ENCODE peak calls at places on chromosomes 7 and 10, in seven cellular contexts. H is heart right ventricle, X is lower lobe of right lung, B is left ventricle myocardium inferior, F is fibroblast of lung, I is ascending aorta, M is transverse colon. T is an unnamed sample.

GRCh38 chr10:21894648-21895342 is 108.7 kb downstream of the DNAJC1 start:
- DNase-seq in H (no peak), X (no peak), B (no peak), F (no peak), I (no peak), M (no peak), T (no peak)

GRCh38 chr10:85537561-85537960 is 829.0 kb downstream of the GRID1 start:
- DNase-seq in H (no peak), X (no peak), B (no peak), F (no peak), I (no peak), M (no peak), T (no peak)

GRCh38 chr7:100863406-100863950 is 3.7 kb upstream of the TRIP6 start:
- DNase-seq in H (no peak), X (no peak), B (no peak), F (no peak), I (no peak), M (no peak), T (no peak)

GRCh38 chr7:148872198-148872597 is 11.9 kb downstream of the EZH2 start:
- DNase-seq in H (no peak), X (no peak), B (no peak), F (no peak), I (no peak), M (no peak), T (no peak)

GRCh38 chr10:82969405-82969804 is 1094.4 kb downstream of the NRG3 start:
- DNase-seq in H (no peak), X (no peak), B (no peak), F (peak; percentile 37), I (no peak), M (no peak), T (no peak)

GRCh38 chr10:102713483-102713813 is 749 bp downstream of the ARL3 start:
- DNase-seq in H (no peak), X (no peak), B (no peak), F (no peak), I (no peak), M (no peak), T (no peak)

GRCh38 chr7:153521370-153521769 is 530.8 kb upstream of the DPP6 start:
- DNase-seq in H (no peak), X (no peak), B (no peak), F (no peak), I (no peak), M (no peak), T (no peak)

GRCh38 chr10:72292223-72292691 is 18.5 kb downstream of the DDIT4 start:
- DNase-seq in H (no peak), X (no peak), B (no peak), F (no peak), I (no peak), M (peak; percentile 61), T (peak; percentile 93)

GRCh38 chr10:32773105-32773504 is 184.9 kb downstream of the ITGB1 start:
- DNase-seq in H (no peak), X (no peak), B (no peak), F (no peak), I (no peak), M (no peak), T (no peak)

GRCh38 chr7:82760092-82760491 is 316.5 kb upstream of the CACNA2D1 start:
- DNase-seq in H (no peak), X (no peak), B (no peak), F (no peak), I (no peak), M (no peak), T (peak; percentile 21)

GRCh38 chr10:79073784-79074432 is 5.1 kb downstream of the ZMIZ1 start:
- DNase-seq in H (no peak), X (peak; percentile 66), B (peak; percentile 58), F (peak; percentile 62), I (no peak), M (peak; percentile 84), T (peak; percentile 71)

GRCh38 chr10:68406815-68407585 is at the start of gene RUFY2:
- DNase-seq in H (peak; percentile 72), X (peak; percentile 88), B (peak; percentile 82), F (peak; percentile 75), I (peak; percentile 86), M (peak; percentile 80), T (peak; percentile 91)

GRCh38 chr7:97011536-97012292 is 6.4 kb downstream of the DLX6 start:
- DNase-seq in H (no peak), X (no peak), B (no peak), F (no peak), I (no peak), M (no peak), T (no peak)

GRCh38 chr10:98266647-98267046 is 1.3 kb downstream of the LOXL4 start:
- DNase-seq in H (no peak), X (no peak), B (no peak), F (no peak), I (no peak), M (no peak), T (no peak)

GRCh38 chr10:98267894-98268693 is at the start of gene LOXL4:
- DNase-seq in H (no peak), X (no peak), B (no peak), F (peak; percentile 37), I (peak; percentile 75), M (no peak), T (peak; percentile 19)

GRCh38 chr10:98264378-98265065 is 3.5 kb downstream of the LOXL4 start:
- DNase-seq in H (no peak), X (no peak), B (no peak), F (no peak), I (no peak), M (no peak), T (no peak)

GRCh38 chr10:98267069-98267893 is 713 bp downstream of the LOXL4 start:
- DNase-seq in H (no peak), X (no peak), B (no peak), F (no peak), I (peak; percentile 60), M (no peak), T (no peak)

DNA sequence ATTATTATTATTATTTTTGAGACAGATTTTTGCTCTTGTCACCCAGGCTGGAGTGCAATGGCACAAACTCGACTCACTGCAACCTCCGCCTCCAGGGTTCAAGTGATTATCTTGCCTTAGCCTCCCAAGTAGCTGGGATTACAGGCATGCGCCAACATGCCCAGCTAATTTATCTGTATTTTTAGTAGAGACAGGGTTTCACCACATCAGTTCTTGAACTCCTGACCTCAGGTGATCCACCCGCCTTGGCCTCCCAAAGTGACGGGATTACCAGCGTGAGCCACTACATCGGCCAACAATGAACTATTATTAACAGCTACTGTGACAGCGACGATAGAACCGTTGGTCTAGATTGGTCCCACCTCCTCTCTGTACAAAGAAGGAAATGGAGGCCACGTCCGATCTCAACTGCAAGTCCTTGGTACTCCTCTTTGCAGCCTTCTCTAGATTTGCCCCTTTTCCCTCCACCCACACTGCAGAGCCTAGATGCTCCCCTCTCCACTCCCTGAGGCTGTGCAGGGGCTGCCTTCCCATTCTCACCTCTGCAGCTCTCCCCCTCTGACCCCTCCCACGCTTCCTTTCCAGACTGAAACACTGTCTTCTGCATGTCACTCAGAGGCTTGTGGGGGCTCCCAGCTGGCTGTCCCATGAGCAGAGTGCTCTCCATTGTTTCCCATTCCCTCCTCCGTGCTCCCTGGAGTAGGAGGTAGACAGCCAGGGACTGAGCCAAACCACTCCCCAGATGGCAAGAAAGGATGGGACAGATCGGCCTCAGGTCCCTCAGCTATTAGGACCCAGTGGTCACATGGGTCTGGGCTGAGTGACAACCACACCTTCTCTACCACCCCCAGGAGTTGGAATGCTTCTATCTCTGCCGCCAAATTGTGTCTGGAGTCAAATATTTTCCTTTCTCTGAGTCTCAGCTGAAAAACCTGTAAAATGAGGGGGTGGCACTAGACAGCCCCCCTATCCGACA is 2.3 kb downstream of the LOXL4 start:
- DNase-seq in H (no peak), X (no peak), B (no peak), F (no peak), I (no peak), M (no peak), T (no peak)
- H3K4me3 ChIP-seq in H (no peak overlapping the region), X (no peak overlapping the region), B (no peak overlapping the region), F (no peak overlapping the region), I (no peak overlapping the region), M (no peak overlapping the region), T (no peak overlapping the region)

DNA sequence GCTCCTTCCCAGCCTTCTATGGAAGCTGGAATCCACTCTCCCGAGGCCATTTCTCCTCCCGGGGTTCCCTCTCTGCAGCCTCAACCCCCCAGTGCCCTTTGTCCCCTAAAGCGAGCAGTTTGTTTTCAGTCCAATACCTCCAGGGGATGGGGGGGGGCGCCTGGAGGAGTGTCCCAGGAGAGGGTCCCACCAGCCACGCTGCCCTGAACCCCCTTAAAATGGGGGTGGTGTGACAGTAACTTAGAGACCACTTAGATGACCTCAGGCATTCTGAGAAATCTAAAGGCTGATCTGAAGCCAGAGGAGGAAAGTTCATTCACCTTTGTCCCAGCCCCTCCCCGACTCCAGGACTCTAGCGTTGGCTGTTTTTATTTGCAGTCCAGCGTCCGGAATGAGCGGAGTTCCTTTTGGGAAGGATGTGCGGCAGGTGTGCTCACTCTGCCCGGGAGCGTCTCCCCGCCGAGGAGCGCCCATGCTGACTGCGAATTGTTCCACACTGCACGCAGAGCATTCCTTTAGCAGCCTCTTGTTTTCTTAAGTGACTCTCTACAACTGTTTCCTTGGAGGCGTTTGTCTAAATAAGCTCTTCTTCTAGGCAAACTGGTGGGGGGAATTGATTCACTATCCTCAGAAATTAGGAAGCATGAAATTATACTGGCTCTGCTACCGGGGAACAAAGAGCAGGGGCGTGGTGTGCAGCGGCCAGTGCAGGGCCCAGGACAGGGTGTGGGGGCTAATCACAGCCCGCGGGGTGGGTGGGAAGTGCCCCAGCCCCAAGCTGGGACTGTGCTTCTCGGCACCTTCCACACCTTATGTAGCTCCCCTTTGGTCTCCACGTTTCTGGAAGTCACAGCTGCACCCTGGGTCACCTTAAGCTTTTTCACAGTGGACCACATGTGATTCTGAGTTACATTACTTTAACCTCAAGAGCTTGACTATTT is 46.3 kb downstream of the SYPL1 start:
- DNase-seq in H (no peak), X (no peak), B (no peak), F (no peak), I (peak; percentile 65), M (peak; percentile 61), T (peak; percentile 87)
- H3K4me1 ChIP-seq in H (peaks cover 39% of the 10 kb centered on the region), X (peaks cover 33% of the 10 kb centered on the region), B (peaks cover 60% of the 10 kb centered on the region), F (peaks cover 8% of the 10 kb centered on the region), I (peaks cover 9% of the 10 kb centered on the region), M (peaks cover 35% of the 10 kb centered on the region), T (peaks cover 72% of the 10 kb centered on the region)

GRCh38 chr10:63265646-63266207 is 132.6 kb downstream of the NRBF2 start:
- DNase-seq in H (no peak), X (no peak), B (no peak), F (peak; percentile 16), I (no peak), M (no peak), T (no peak)
- H3K4me3 ChIP-seq in H (no peak overlapping the region), X (peak overlapping the region; percentile 58), B (peak overlapping the region; percentile 66), F (peak overlapping the region; percentile 75), I (peak overlapping the region; percentile 55), M (peak overlapping the region; percentile 48), T (peak overlapping the region; percentile 69)

GRCh38 chr7:1560620-1561031 is 4.6 kb upstream of the TMEM184A start:
- DNase-seq in H (no peak), X (no peak), B (no peak), F (no peak), I (no peak), M (no peak), T (no peak)
- H3K4me1 ChIP-seq in H (peaks cover 15% of the 10 kb centered on the region), X (peaks cover 8% of the 10 kb centered on the region), B (peaks cover 21% of the 10 kb centered on the region), F (peaks cover 5% of the 10 kb centered on the region), I (peaks cover 5% of the 10 kb centered on the region), M (peaks cover 25% of the 10 kb centered on the region), T (peaks cover 38% of the 10 kb centered on the region)

GRCh38 chr7:48084727-48085432 is 4.2 kb upstream of the UPP1 start:
- DNase-seq in H (peak; percentile 63), X (no peak), B (peak; percentile 54), F (peak; percentile 99), I (peak; percentile 95), M (peak; percentile 64), T (peak; percentile 98)
- H3K4me3 ChIP-seq in H (no peak overlapping the region), X (no peak overlapping the region), B (no peak overlapping the region), F (no peak overlapping the region), I (no peak overlapping the region), M (no peak overlapping the region), T (no peak overlapping the region)

GRCh38 chr7:105792488-105793370 is 83.7 kb downstream of the ATXN7L1 start:
- DNase-seq in H (no peak), X (no peak), B (no peak), F (no peak), I (no peak), M (no peak), T (no peak)
- H3K4me1 ChIP-seq in H (peaks cover 10% of the 10 kb centered on the region), X (no peaks in the 10 kb centered on the region), B (peaks cover 21% of the 10 kb centered on the region), F (peaks cover 16% of the 10 kb centered on the region), I (no peaks in the 10 kb centered on the region), M (peaks cover 3% of the 10 kb centered on the region), T (peaks cover 61% of the 10 kb centered on the region)

T was measured in PC-3.